ENCODE peak calls at places on chromosome 16, in six cellular contexts. H is hippocampal formation; J is endothelial cell; U is RKO; S is stimulated activated CD4-positive, alpha-beta T cell treated with anti-CD3 and anti-CD28 coated beads, Interleukin-12 subunit alpha, Interleukin-12 subunit beta, amount 100 ng/mL, for 48 hours; P is HCEC 1CT. K is an unnamed sample.

GRCh38 chr16:47777191-47777590 is 316.1 kb downstream of the PHKB start:
- DNase-seq in H (no peak), P (no peak), U (no peak), S (no peak), J (no peak), K (no peak)

GRCh38 chr16:3095869-3096268 is 3.2 kb downstream of the ZSCAN10 start:
- DNase-seq in H (no peak), U (peak), P (peak), S (no peak), J (no peak), K (peak)

GRCh38 chr16:83653785-83654184 is 154.0 kb upstream of the HSBP1 start:
- DNase-seq in J (no peak), U (no peak), H (no peak), P (peak), S (no peak), K (no peak)

GRCh38 chr16:68379472-68380347 is 68.6 kb downstream of the SMPD3 start:
- DNase-seq in U (no peak), P (no peak), S (no peak), H (no peak), J (no peak), K (no peak)

GRCh38 chr16:6105115-6105514 is 1007.5 kb upstream of the EEF2KMT start:
- DNase-seq in U (no peak), S (no peak), J (no peak), H (no peak), P (no peak), K (no peak)

GRCh38 chr16:85774136-85774535 is 23.2 kb upstream of the C16orf74 start:
- DNase-seq in P (no peak), U (no peak), J (no peak), S (no peak), H (no peak), K (no peak)

GRCh38 chr16:28013392-28013791 is 50.1 kb downstream of the GSG1L start:
- DNase-seq in J (no peak), U (no peak), P (no peak), H (no peak), S (no peak), K (no peak)

GRCh38 chr16:57663917-57664661 is 4.0 kb upstream of the ADGRG3 start:
- DNase-seq in U (no peak), P (no peak), H (no peak), S (no peak), J (no peak), K (no peak)

GRCh38 chr16:78668393-78668792 is 568.9 kb downstream of the WWOX start:
- DNase-seq in P (no peak), S (no peak), H (no peak), U (no peak), J (no peak), K (no peak)

GRCh38 chr16:70430667-70431536 is 8.0 kb downstream of the ST3GAL2 start:
- DNase-seq in J (peak), U (no peak), H (no peak), S (no peak), P (no peak), K (peak)

GRCh38 chr16:67147437-67148140 is 3.2 kb downstream of the B3GNT9 start:
- DNase-seq in U (no peak), H (no peak), P (no peak), S (no peak), J (no peak), K (no peak)

GRCh38 chr16:3945751-3946603 is 65.5 kb upstream of the CREBBP start:
- DNase-seq in J (no peak), P (peak), H (no peak), U (peak), S (no peak), K (no peak)

GRCh38 chr16:70647461-70648359 is 1.4 kb downstream of the IL34 start:
- DNase-seq in U (no peak), P (no peak), S (no peak), J (no peak), H (no peak), K (no peak)

GRCh38 chr16:23433261-23433920 is 19.6 kb downstream of the COG7 start:
- DNase-seq in P (no peak), H (no peak), J (no peak), U (no peak), S (no peak), K (no peak)

GRCh38 chr16:85359147-85359822 is 247.0 kb upstream of the CIBAR2 start:
- DNase-seq in H (no peak), P (no peak), U (no peak), S (no peak), J (no peak), K (no peak)

GRCh38 chr16:19400709-19401108 is 17.0 kb upstream of the TMC5 start:
- DNase-seq in J (no peak), S (no peak), P (peak), H (no peak), U (no peak), K (peak)

GRCh38 chr16:62038646-62039045 is 2.4 kb upstream of the CDH8 start:
- DNase-seq in J (no peak), S (no peak), P (no peak), H (no peak), U (no peak), K (no peak)

GRCh38 chr16:61131447-61131846 is 904.8 kb downstream of the CDH8 start:
- DNase-seq in U (no peak), H (no peak), J (no peak), S (no peak), P (no peak), K (no peak)

GRCh38 chr16:88878967-88879787 is 12.7 kb upstream of the PABPN1L start:
- DNase-seq in P (no peak), H (no peak), U (no peak), S (no peak), J (no peak), K (no peak)

GRCh38 chr16:85207357-85207921 is 95.2 kb upstream of the CIBAR2 start:
- DNase-seq in J (no peak), P (no peak), U (no peak), S (no peak), H (no peak), K (no peak)

GRCh38 chr16:10922328-10923145 is 19.7 kb downstream of the DEXI start:
- DNase-seq in J (no peak), S (no peak), P (no peak), H (no peak), U (no peak), K (peak)

GRCh38 chr16:58201163-58201562 is 3.3 kb upstream of the CSNK2A2 start:
- DNase-seq in P (no peak), H (no peak), U (no peak), S (no peak), J (no peak), K (no peak)

GRCh38 chr16:71515026-71515425 is 11.2 kb upstream of the CHST4 start:
- DNase-seq in P (no peak), J (no peak), H (no peak), S (no peak), U (no peak), K (no peak)

GRCh38 chr16:81632392-81633146 is 146.5 kb upstream of the PLCG2 start:
- DNase-seq in P (peak), J (no peak), H (no peak), U (peak), S (peak), K (peak)

GRCh38 chr16:83701494-83701893 is 106.3 kb upstream of the HSBP1 start:
- DNase-seq in H (no peak), S (no peak), J (peak), U (peak), P (no peak), K (peak)

GRCh38 chr16:65125871-65126270 is 4.0 kb upstream of the CDH11 start:
- DNase-seq in U (no peak), J (no peak), S (no peak), P (peak), H (no peak), K (no peak)

GRCh38 chr16:56669840-56670639 is 426 bp downstream of the MT1H start:
- DNase-seq in J (no peak), S (no peak), U (no peak), H (no peak), P (no peak), K (no peak)

GRCh38 chr16:19167710-19168172 is 299 bp upstream of the SYT17 start:
- DNase-seq in H (peak), P (peak), S (peak), J (peak), U (peak), K (peak)

GRCh38 chr16:3904875-3905274 is 24.4 kb upstream of the CREBBP start:
- DNase-seq in U (no peak), J (no peak), H (no peak), P (no peak), S (no peak), K (no peak)

GRCh38 chr16:17206712-17207111 is 264.0 kb downstream of the XYLT1 start:
- DNase-seq in S (no peak), U (no peak), H (no peak), J (no peak), P (no peak), K (no peak)

GRCh38 chr16:75761111-75761510 is 34.8 kb upstream of the CPHXL start:
- DNase-seq in J (no peak), U (peak), P (no peak), H (no peak), S (no peak), K (no peak)

GRCh38 chr16:1870365-1871082 is 1.4 kb downstream of the MEIOB start:
- DNase-seq in P (peak), U (peak), S (no peak), H (no peak), J (no peak), K (no peak)

GRCh38 chr16:75471723-75472634 is 7.5 kb upstream of the TMEM170A start:
- DNase-seq in J (peak), S (no peak), U (peak), H (peak), P (peak), K (peak)

GRCh38 chr16:64627288-64627687 is 494.6 kb downstream of the CDH11 start:
- DNase-seq in J (no peak), H (no peak), S (no peak), P (no peak), U (no peak), K (no peak)

GRCh38 chr16:49495151-49495566 is 121.6 kb downstream of the C16orf78 start:
- DNase-seq in J (no peak), P (no peak), U (no peak), S (no peak), H (no peak), K (no peak)

GRCh38 chr16:82876951-82877350 is 250.2 kb downstream of the CDH13 start:
- DNase-seq in H (no peak), J (no peak), P (no peak), S (no peak), U (no peak), K (no peak)

GRCh38 chr16:86948046-86948445 is 369.1 kb downstream of the C16orf95 start:
- DNase-seq in P (no peak), S (no peak), U (no peak), J (no peak), H (no peak), K (no peak)

GRCh38 chr16:67931712-67932461 is at the start of gene CTRL:
- DNase-seq in U (no peak), H (no peak), P (no peak), J (no peak), S (no peak), K (no peak)

GRCh38 chr16:28845173-28846079 is 722 bp downstream of the TUFM start:
- DNase-seq in H (no peak), P (peak), S (no peak), J (no peak), U (peak), K (peak)